ENCODE peak calls at places on chromosomes 3 and 15, in nine cellular contexts. One of them, this sample, is unnamed.

GRCh38 chr3:112011376-112011940 is 12.7 kb downstream of the TAGLN3 start:
- DNase-seq in activated effector memory CD4-positive, alpha-beta T cell treated with anti-CD3 and anti-CD28 coated beads, Interleukin-2, amount 50 U/mL, for 16 hours: no peak
- DNase-seq in neuronal stem cell: no peak
- DNase-seq in fibroblast of pulmonary artery: no peak
- DNase-seq in neural crest cell: no peak
- DNase-seq in HT1080: no peak
- DNase-seq in NCI-H2171: no peak
- DNase-seq in ovary: no peak
- DNase-seq in Right ventricle myocardium superior: no peak
- DNase-seq in this sample: no peak

GRCh38 chr15:76150971-76151598 is 91.3 kb downstream of the TMEM266 start:
- DNase-seq in Right ventricle myocardium superior: peak
- DNase-seq in activated effector memory CD4-positive, alpha-beta T cell treated with anti-CD3 and anti-CD28 coated beads, Interleukin-2, amount 50 U/mL, for 16 hours: peak
- DNase-seq in ovary: peak
- DNase-seq in fibroblast of pulmonary artery: peak
- DNase-seq in neural crest cell: peak
- DNase-seq in NCI-H2171: peak
- DNase-seq in HT1080: peak
- DNase-seq in neuronal stem cell: peak
- DNase-seq in this sample: peak

GRCh38 chr3:14907043-14907966 is 40.1 kb upstream of the NR2C2 start:
- DNase-seq in Right ventricle myocardium superior: peak
- DNase-seq in ovary: no peak
- DNase-seq in activated effector memory CD4-positive, alpha-beta T cell treated with anti-CD3 and anti-CD28 coated beads, Interleukin-2, amount 50 U/mL, for 16 hours: peak
- DNase-seq in fibroblast of pulmonary artery: no peak
- DNase-seq in HT1080: no peak
- DNase-seq in NCI-H2171: no peak
- DNase-seq in neural crest cell: no peak
- DNase-seq in neuronal stem cell: no peak
- DNase-seq in this sample: no peak

GRCh38 chr15:77517579-77517978 is 96.9 kb downstream of the HMG20A start:
- DNase-seq in NCI-H2171: no peak
- DNase-seq in neural crest cell: no peak
- DNase-seq in Right ventricle myocardium superior: no peak
- DNase-seq in fibroblast of pulmonary artery: no peak
- DNase-seq in neuronal stem cell: no peak
- DNase-seq in HT1080: no peak
- DNase-seq in ovary: no peak
- DNase-seq in activated effector memory CD4-positive, alpha-beta T cell treated with anti-CD3 and anti-CD28 coated beads, Interleukin-2, amount 50 U/mL, for 16 hours: peak
- DNase-seq in this sample: no peak

GRCh38 chr15:48855501-48856440 is 22.2 kb upstream of the EID1 start:
- DNase-seq in neuronal stem cell: no peak
- DNase-seq in ovary: no peak
- DNase-seq in Right ventricle myocardium superior: no peak
- DNase-seq in HT1080: peak
- DNase-seq in NCI-H2171: no peak
- DNase-seq in activated effector memory CD4-positive, alpha-beta T cell treated with anti-CD3 and anti-CD28 coated beads, Interleukin-2, amount 50 U/mL, for 16 hours: no peak
- DNase-seq in neural crest cell: no peak
- DNase-seq in fibroblast of pulmonary artery: peak
- DNase-seq in this sample: no peak

GRCh38 chr15:90859234-90860131 is 8.9 kb upstream of the FURIN start:
- DNase-seq in neuronal stem cell: no peak
- DNase-seq in ovary: no peak
- DNase-seq in Right ventricle myocardium superior: no peak
- DNase-seq in fibroblast of pulmonary artery: no peak
- DNase-seq in neural crest cell: no peak
- DNase-seq in HT1080: no peak
- DNase-seq in activated effector memory CD4-positive, alpha-beta T cell treated with anti-CD3 and anti-CD28 coated beads, Interleukin-2, amount 50 U/mL, for 16 hours: no peak
- DNase-seq in NCI-H2171: no peak
- DNase-seq in this sample: no peak

GRCh38 chr3:82342521-82342920 is 581.1 kb upstream of the GBE1 start:
- DNase-seq in Right ventricle myocardium superior: no peak
- DNase-seq in neuronal stem cell: no peak
- DNase-seq in HT1080: peak
- DNase-seq in activated effector memory CD4-positive, alpha-beta T cell treated with anti-CD3 and anti-CD28 coated beads, Interleukin-2, amount 50 U/mL, for 16 hours: no peak
- DNase-seq in neural crest cell: no peak
- DNase-seq in NCI-H2171: no peak
- DNase-seq in fibroblast of pulmonary artery: no peak
- DNase-seq in ovary: no peak
- DNase-seq in this sample: no peak

GRCh38 chr15:40291088-40291574 is 8.3 kb upstream of the ANKRD63 start:
- DNase-seq in NCI-H2171: peak
- DNase-seq in HT1080: no peak
- DNase-seq in neuronal stem cell: peak
- DNase-seq in neural crest cell: peak
- DNase-seq in Right ventricle myocardium superior: peak
- DNase-seq in activated effector memory CD4-positive, alpha-beta T cell treated with anti-CD3 and anti-CD28 coated beads, Interleukin-2, amount 50 U/mL, for 16 hours: no peak
- DNase-seq in ovary: no peak
- DNase-seq in fibroblast of pulmonary artery: peak
- DNase-seq in this sample: no peak

GRCh38 chr15:51253385-51253784 is 85.0 kb downstream of the CYP19A1 start:
- DNase-seq in Right ventricle myocardium superior: no peak
- DNase-seq in NCI-H2171: no peak
- DNase-seq in fibroblast of pulmonary artery: no peak
- DNase-seq in neural crest cell: no peak
- DNase-seq in activated effector memory CD4-positive, alpha-beta T cell treated with anti-CD3 and anti-CD28 coated beads, Interleukin-2, amount 50 U/mL, for 16 hours: no peak
- DNase-seq in HT1080: peak
- DNase-seq in ovary: no peak
- DNase-seq in neuronal stem cell: no peak
- DNase-seq in this sample: no peak

GRCh38 chr3:17384567-17385296 is 357.7 kb downstream of the TBC1D5 start:
- DNase-seq in fibroblast of pulmonary artery: peak
- DNase-seq in HT1080: no peak
- DNase-seq in Right ventricle myocardium superior: no peak
- DNase-seq in neuronal stem cell: no peak
- DNase-seq in NCI-H2171: no peak
- DNase-seq in neural crest cell: no peak
- DNase-seq in activated effector memory CD4-positive, alpha-beta T cell treated with anti-CD3 and anti-CD28 coated beads, Interleukin-2, amount 50 U/mL, for 16 hours: no peak
- DNase-seq in ovary: no peak
- DNase-seq in this sample: no peak

GRCh38 chr3:12194209-12194608 is 35.5 kb upstream of the TIMP4 start:
- DNase-seq in neural crest cell: no peak
- DNase-seq in fibroblast of pulmonary artery: peak
- DNase-seq in ovary: no peak
- DNase-seq in neuronal stem cell: peak
- DNase-seq in NCI-H2171: peak
- DNase-seq in HT1080: peak
- DNase-seq in activated effector memory CD4-positive, alpha-beta T cell treated with anti-CD3 and anti-CD28 coated beads, Interleukin-2, amount 50 U/mL, for 16 hours: no peak
- DNase-seq in Right ventricle myocardium superior: no peak
- DNase-seq in this sample: no peak

GRCh38 chr15:41838400-41838897 is at the start of gene PLA2G4B:
- DNase-seq in neuronal stem cell: no peak
- DNase-seq in ovary: no peak
- DNase-seq in neural crest cell: no peak
- DNase-seq in Right ventricle myocardium superior: no peak
- DNase-seq in NCI-H2171: peak
- DNase-seq in activated effector memory CD4-positive, alpha-beta T cell treated with anti-CD3 and anti-CD28 coated beads, Interleukin-2, amount 50 U/mL, for 16 hours: no peak
- DNase-seq in HT1080: no peak
- DNase-seq in fibroblast of pulmonary artery: no peak
- DNase-seq in this sample: no peak

GRCh38 chr3:69059688-69060087 is 7.6 kb upstream of the TMF1 start:
- DNase-seq in Right ventricle myocardium superior: no peak
- DNase-seq in neural crest cell: no peak
- DNase-seq in fibroblast of pulmonary artery: no peak
- DNase-seq in neuronal stem cell: no peak
- DNase-seq in HT1080: no peak
- DNase-seq in ovary: no peak
- DNase-seq in NCI-H2171: no peak
- DNase-seq in activated effector memory CD4-positive, alpha-beta T cell treated with anti-CD3 and anti-CD28 coated beads, Interleukin-2, amount 50 U/mL, for 16 hours: no peak
- DNase-seq in this sample: no peak

GRCh38 chr15:44087578-44088190 is 107.4 kb downstream of the FRMD5 start:
- DNase-seq in HT1080: peak
- DNase-seq in neuronal stem cell: no peak
- DNase-seq in Right ventricle myocardium superior: no peak
- DNase-seq in activated effector memory CD4-positive, alpha-beta T cell treated with anti-CD3 and anti-CD28 coated beads, Interleukin-2, amount 50 U/mL, for 16 hours: no peak
- DNase-seq in ovary: no peak
- DNase-seq in NCI-H2171: no peak
- DNase-seq in fibroblast of pulmonary artery: peak
- DNase-seq in neural crest cell: no peak
- DNase-seq in this sample: no peak

GRCh38 chr3:60906283-60906682 is 345.0 kb downstream of the FHIT start:
- DNase-seq in neural crest cell: no peak
- DNase-seq in NCI-H2171: no peak
- DNase-seq in activated effector memory CD4-positive, alpha-beta T cell treated with anti-CD3 and anti-CD28 coated beads, Interleukin-2, amount 50 U/mL, for 16 hours: no peak
- DNase-seq in ovary: no peak
- DNase-seq in fibroblast of pulmonary artery: no peak
- DNase-seq in HT1080: no peak
- DNase-seq in Right ventricle myocardium superior: no peak
- DNase-seq in neuronal stem cell: no peak
- DNase-seq in this sample: no peak

GRCh38 chr15:83784975-83785374 is 131.1 kb downstream of the ADAMTSL3 start:
- DNase-seq in Right ventricle myocardium superior: no peak
- DNase-seq in activated effector memory CD4-positive, alpha-beta T cell treated with anti-CD3 and anti-CD28 coated beads, Interleukin-2, amount 50 U/mL, for 16 hours: no peak
- DNase-seq in NCI-H2171: no peak
- DNase-seq in neural crest cell: no peak
- DNase-seq in HT1080: peak
- DNase-seq in fibroblast of pulmonary artery: peak
- DNase-seq in ovary: no peak
- DNase-seq in neuronal stem cell: no peak
- DNase-seq in this sample: no peak

GRCh38 chr3:18951333-18951732 is 197.0 kb upstream of the KCNH8 start:
- DNase-seq in neuronal stem cell: no peak
- DNase-seq in ovary: no peak
- DNase-seq in fibroblast of pulmonary artery: no peak
- DNase-seq in activated effector memory CD4-positive, alpha-beta T cell treated with anti-CD3 and anti-CD28 coated beads, Interleukin-2, amount 50 U/mL, for 16 hours: no peak
- DNase-seq in Right ventricle myocardium superior: no peak
- DNase-seq in NCI-H2171: no peak
- DNase-seq in HT1080: peak
- DNase-seq in neural crest cell: no peak
- DNase-seq in this sample: no peak

GRCh38 chr3:38497026-38497425 is 886 bp downstream of the EXOG start:
- DNase-seq in HT1080: no peak
- DNase-seq in Right ventricle myocardium superior: no peak
- DNase-seq in NCI-H2171: no peak
- DNase-seq in ovary: no peak
- DNase-seq in neural crest cell: no peak
- DNase-seq in fibroblast of pulmonary artery: peak
- DNase-seq in activated effector memory CD4-positive, alpha-beta T cell treated with anti-CD3 and anti-CD28 coated beads, Interleukin-2, amount 50 U/mL, for 16 hours: no peak
- DNase-seq in neuronal stem cell: no peak
- DNase-seq in this sample: no peak

GRCh38 chr3:46089237-46090011 is 62.1 kb upstream of the XCR1 start:
- DNase-seq in ovary: no peak
- DNase-seq in NCI-H2171: no peak
- DNase-seq in activated effector memory CD4-positive, alpha-beta T cell treated with anti-CD3 and anti-CD28 coated beads, Interleukin-2, amount 50 U/mL, for 16 hours: no peak
- DNase-seq in fibroblast of pulmonary artery: peak
- DNase-seq in neural crest cell: no peak
- DNase-seq in Right ventricle myocardium superior: peak
- DNase-seq in HT1080: peak
- DNase-seq in neuronal stem cell: no peak
- DNase-seq in this sample: peak

GRCh38 chr3:53320697-53321096 is 26.6 kb downstream of the DCP1A start:
- DNase-seq in fibroblast of pulmonary artery: no peak
- DNase-seq in neuronal stem cell: no peak
- DNase-seq in activated effector memory CD4-positive, alpha-beta T cell treated with anti-CD3 and anti-CD28 coated beads, Interleukin-2, amount 50 U/mL, for 16 hours: no peak
- DNase-seq in Right ventricle myocardium superior: no peak
- DNase-seq in ovary: no peak
- DNase-seq in HT1080: no peak
- DNase-seq in NCI-H2171: no peak
- DNase-seq in neural crest cell: no peak
- DNase-seq in this sample: no peak

GRCh38 chr15:94119215-94119815 is 112.0 kb upstream of the MCTP2 start:
- DNase-seq in fibroblast of pulmonary artery: no peak
- DNase-seq in neuronal stem cell: no peak
- DNase-seq in ovary: peak
- DNase-seq in neural crest cell: no peak
- DNase-seq in HT1080: no peak
- DNase-seq in Right ventricle myocardium superior: peak
- DNase-seq in activated effector memory CD4-positive, alpha-beta T cell treated with anti-CD3 and anti-CD28 coated beads, Interleukin-2, amount 50 U/mL, for 16 hours: no peak
- DNase-seq in NCI-H2171: no peak
- DNase-seq in this sample: peak

GRCh38 chr3:129934234-129935123 is 40.0 kb upstream of the TRH start:
- DNase-seq in fibroblast of pulmonary artery: peak
- DNase-seq in neural crest cell: peak
- DNase-seq in activated effector memory CD4-positive, alpha-beta T cell treated with anti-CD3 and anti-CD28 coated beads, Interleukin-2, amount 50 U/mL, for 16 hours: peak
- DNase-seq in Right ventricle myocardium superior: peak
- DNase-seq in HT1080: peak
- DNase-seq in NCI-H2171: peak
- DNase-seq in neuronal stem cell: peak
- DNase-seq in ovary: peak
- DNase-seq in this sample: no peak